ENCODE peak calls at places on chromosomes 2 and 18, in six cellular contexts. K, F, V, C, A and G are unnamed samples.
A peak's percentile ranks its signal among the peaks of the same experiment; 100 is the strongest.

GRCh38 chr2:102166189-102166845 is 20.5 kb upstream of the IL1RL2 start:
- DNase-seq in V (peak; percentile 58), A (peak; percentile 83), K (peak; percentile 65), F (peak; percentile 80), C (peak; percentile 86), G (peak; percentile 42)

GRCh38 chr2:218569038-218569431 is 396 bp downstream of the CNOT9 start:
- DNase-seq in F (peak; percentile 64), K (peak; percentile 42), C (peak; percentile 72), A (peak; percentile 79), V (peak; percentile 66), G (no peak)

GRCh38 chr2:99545622-99546021 is 55.8 kb upstream of the REV1 start:
- DNase-seq in V (no peak), C (no peak), K (no peak), F (no peak), A (no peak), G (no peak)

GRCh38 chr2:233441161-233442027 is 87.1 kb downstream of the DGKD start:
- DNase-seq in K (no peak), V (no peak), A (no peak), C (no peak), F (no peak), G (no peak)

GRCh38 chr2:110815938-110816337 is 83.6 kb downstream of the ACOXL start:
- DNase-seq in V (no peak), K (no peak), C (no peak), F (no peak), A (no peak), G (no peak)

GRCh38 chr2:4340536-4340935 is 637.2 kb downstream of the DCDC2C start:
- DNase-seq in C (no peak), V (no peak), F (no peak), A (peak; percentile 2), K (peak; percentile 48), G (no peak)

GRCh38 chr2:12949406-12949805 is 232.7 kb downstream of the TRIB2 start:
- DNase-seq in V (no peak), A (no peak), F (no peak), K (no peak), C (no peak), G (no peak)

GRCh38 chr18:58578321-58578720 is 50.6 kb downstream of the ALPK2 start:
- DNase-seq in A (peak; percentile 47), F (peak; percentile 42), K (no peak), V (peak; percentile 49), C (peak; percentile 43), G (no peak)

GRCh38 chr2:73984203-73984921 is at the start of gene TET3:
- DNase-seq in V (no peak), C (no peak), K (peak; percentile 37), F (no peak), A (no peak), G (no peak)

GRCh38 chr2:26238301-26238958 is 6.0 kb downstream of the HADHA start:
- DNase-seq in F (peak; percentile 26), V (peak; percentile 15), K (peak; percentile 4), C (peak; percentile 48), A (peak; percentile 65), G (no peak)

GRCh38 chr2:197034969-197035368 is 108.5 kb upstream of the PGAP1 start:
- DNase-seq in K (no peak), C (no peak), V (peak; percentile 18), A (no peak), F (no peak), G (no peak)

GRCh38 chr2:95530734-95531133 is 46.2 kb upstream of the TRIM43B start:
- DNase-seq in A (peak; percentile 55), V (peak; percentile 43), C (peak; percentile 77), K (peak; percentile 42), F (peak; percentile 45), G (peak; percentile 31)

GRCh38 chr2:37417321-37417720 is 72.9 kb downstream of the QPCT start:
- DNase-seq in V (peak; percentile 78), F (peak; percentile 84), C (peak; percentile 47), A (peak; percentile 83), K (no peak), G (peak; percentile 80)

GRCh38 chr2:72220170-72220569 is 72.5 kb upstream of the CYP26B1 start:
- DNase-seq in C (peak; percentile 20), V (no peak), K (peak; percentile 37), A (peak; percentile 30), F (no peak), G (no peak)

GRCh38 chr2:74267068-74267467 is 68.7 kb downstream of the MTHFD2 start:
- DNase-seq in C (no peak), K (peak; percentile 76), A (no peak), F (no peak), V (no peak), G (no peak)

GRCh38 chr2:8427211-8427610 is 254.6 kb upstream of the ID2 start:
- DNase-seq in K (no peak), C (no peak), V (no peak), A (no peak), F (no peak), G (no peak)

GRCh38 chr2:205930209-205930608 is 155.8 kb downstream of the INO80D start:
- DNase-seq in C (peak; percentile 40), K (no peak), V (peak; percentile 1), F (peak; percentile 15), A (peak; percentile 12), G (no peak)

GRCh38 chr2:33441235-33441810 is 35.1 kb upstream of the RASGRP3 start:
- DNase-seq in C (peak; percentile 83), V (peak; percentile 86), K (peak; percentile 68), A (peak; percentile 89), F (peak; percentile 74), G (no peak)

GRCh38 chr18:379665-380356 is 112.0 kb upstream of the THOC1 start:
- DNase-seq in A (no peak), C (no peak), F (no peak), V (no peak), K (no peak), G (no peak)

GRCh38 chr2:84486436-84487115 is 27.5 kb upstream of the SUCLG1 start:
- DNase-seq in F (peak; percentile 77), C (peak; percentile 6), V (peak; percentile 94), K (peak; percentile 19), A (peak; percentile 47), G (no peak)

GRCh38 chr2:8176837-8177236 is 505.0 kb upstream of the ID2 start:
- DNase-seq in K (no peak), V (no peak), F (no peak), C (no peak), A (no peak), G (no peak)

GRCh38 chr2:127094509-127095366 is 12.2 kb downstream of the BIN1 start:
- DNase-seq in V (peak; percentile 51), K (peak; percentile 49), A (no peak), F (peak; percentile 28), C (no peak), G (no peak)

GRCh38 chr2:181273986-181274385 is 183.2 kb upstream of the ITGA4 start:
- DNase-seq in K (no peak), V (no peak), C (peak; percentile 12), A (no peak), F (peak; percentile 54), G (no peak)

GRCh38 chr2:100692381-100692780 is 127.6 kb upstream of the NPAS2 start:
- DNase-seq in V (no peak), C (no peak), F (no peak), K (no peak), A (peak; percentile 12), G (no peak)
- TF ChIP-seq CTCF in V (no peak), C (no peak), F (no peak), K (no peak), A (no peak), G (no peak)

GRCh38 chr2:191847764-191848163 is 876 bp upstream of the CAVIN2 start:
- DNase-seq in K (no peak), F (no peak), A (no peak), V (no peak), C (no peak), G (no peak)

GRCh38 chr2:191845876-191846786 is 757 bp downstream of the CAVIN2 start:
- DNase-seq in F (no peak), A (no peak), V (no peak), K (no peak), C (no peak), G (no peak)

GRCh38 chr2:191845248-191845715 is 1.6 kb downstream of the CAVIN2 start:
- DNase-seq in K (no peak), F (no peak), A (peak; percentile 40), V (peak; percentile 51), C (peak; percentile 42), G (no peak)

GRCh38 chr2:191846787-191847620 is at the start of gene CAVIN2:
- DNase-seq in V (peak; percentile 90), C (peak; percentile 86), K (peak; percentile 60), A (peak; percentile 93), F (peak; percentile 86), G (no peak)

GRCh38 chr2:191844706-191845105 is 2.2 kb downstream of the CAVIN2 start:
- DNase-seq in C (peak; percentile 49), K (no peak), V (peak; percentile 34), A (peak; percentile 14), F (no peak), G (no peak)
- H3K4me3 ChIP-seq in C (peak overlapping the region; percentile 37), K (no peak overlapping the region), V (peak overlapping the region; percentile 77), A (peak overlapping the region; percentile 59), F (peak overlapping the region; percentile 32), G (no peak overlapping the region)

GRCh38 chr2:7118606-7119503 is 201.6 kb downstream of the RNF144A start:
- DNase-seq in A (peak; percentile 56), V (peak; percentile 36), F (peak; percentile 44), C (peak; percentile 17), K (peak; percentile 61), G (no peak)
- TF ChIP-seq CTCF in A (peak; percentile 75), V (peak; percentile 40), F (peak; percentile 72), C (peak; percentile 47), K (peak; percentile 89), G (peak; percentile 60)

DNA sequence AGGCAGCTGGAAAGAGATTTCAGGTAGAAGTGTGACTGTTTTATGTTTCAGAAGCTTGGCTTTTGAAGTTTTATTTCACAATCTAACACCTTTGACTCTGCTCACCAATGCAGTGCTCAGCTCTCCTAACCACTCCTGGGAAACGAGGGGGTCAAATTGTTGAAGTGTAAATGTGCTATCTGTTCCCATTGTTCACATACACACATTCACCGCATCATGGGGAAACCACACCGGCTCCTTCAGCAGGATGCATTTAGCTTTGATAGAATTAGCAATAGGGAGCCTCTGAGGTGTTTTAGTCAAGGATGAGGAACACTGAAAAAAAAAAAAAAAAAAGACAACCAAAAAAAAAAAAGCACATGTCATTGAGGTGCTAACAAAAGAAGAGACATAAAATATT is 13.4 kb upstream of the DLGAP1 start:
- DNase-seq in A (no peak), F (no peak), V (no peak), K (no peak), C (no peak), G (no peak)
- H3K4me3 ChIP-seq in A (no peak overlapping the region), F (no peak overlapping the region), V (no peak overlapping the region), K (no peak overlapping the region), C (no peak overlapping the region), G (no peak overlapping the region)

DNA sequence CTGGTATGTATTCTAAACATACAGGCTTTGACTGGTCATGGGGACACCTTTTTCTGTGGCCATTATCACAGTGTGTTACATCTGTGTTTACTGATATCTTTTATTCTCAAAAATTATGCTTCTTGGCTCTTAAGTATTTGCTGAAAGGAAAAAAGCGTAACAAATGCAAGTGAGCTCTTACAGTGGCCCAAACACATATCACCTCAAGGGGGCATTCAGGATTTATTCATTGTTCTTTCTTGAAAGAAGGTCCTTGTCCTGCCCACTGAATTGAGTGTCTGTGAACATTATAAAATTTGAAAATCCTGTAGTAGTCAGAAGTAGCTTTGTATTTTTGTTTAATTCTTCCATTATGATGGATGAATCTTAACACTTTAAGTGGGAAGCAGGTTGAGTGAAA is 454.5 kb downstream of the XIRP2 start:
- DNase-seq in V (no peak), K (peak; percentile 23), F (no peak), A (peak; percentile 55), C (peak; percentile 16), G (no peak)
- TF ChIP-seq CTCF in V (no peak), K (peak; percentile 52), F (no peak), A (peak; percentile 54), C (peak; percentile 7), G (no peak)

GRCh38 chr2:28342081-28342967 is 50.3 kb upstream of the FOSL2 start:
- DNase-seq in A (peak; percentile 97), K (peak; percentile 33), V (peak; percentile 92), F (peak; percentile 83), C (peak; percentile 88), G (no peak)
- H3K4me3 ChIP-seq in A (no peak overlapping the region), K (no peak overlapping the region), V (no peak overlapping the region), F (no peak overlapping the region), C (no peak overlapping the region), G (no peak overlapping the region)